ENCODE peak calls at places on chromosomes 6 and 20, in eight cellular contexts. K is stomach, P is HepG2, G is A549, N is ovary, I is tibial nerve, A is transverse colon, L is suprapubic skin. Z is an unnamed sample.

GRCh38 chr6:80185492-80185891 is 79.0 kb downstream of the BCKDHB start:
- DNase-seq in K (no peak), P (no peak), G (no peak), N (no peak), I (no peak), A (no peak), L (no peak), Z (no peak)

GRCh38 chr20:20489623-20490341 is 121.9 kb downstream of the INSM1 start:
- DNase-seq in K (no peak), P (no peak), G (no peak), N (no peak), I (no peak), A (no peak), L (no peak), Z (no peak)

GRCh38 chr6:41298785-41299498 is 12.5 kb upstream of the TREM1 start:
- DNase-seq in K (no peak), P (no peak), G (no peak), N (no peak), I (no peak), A (no peak), L (no peak), Z (no peak)

GRCh38 chr20:36591854-36592641 is 13.5 kb upstream of the RAB5IF start:
- DNase-seq in K (no peak), P (peak; percentile 73), G (no peak), N (no peak), I (no peak), A (no peak), L (no peak), Z (no peak)

GRCh38 chr6:131231886-131232285 is 96.6 kb downstream of the AKAP7 start:
- DNase-seq in K (no peak), P (no peak), G (no peak), N (no peak), I (no peak), A (no peak), L (no peak), Z (no peak)

GRCh38 chr6:63683071-63683603 is 47.5 kb downstream of the PHF3 start:
- DNase-seq in K (no peak), P (no peak), G (no peak), N (no peak), I (no peak), A (no peak), L (no peak), Z (no peak)

GRCh38 chr6:62516287-62517152 is 230.5 kb upstream of the KHDRBS2 start:
- DNase-seq in K (no peak), P (no peak), G (no peak), N (no peak), I (no peak), A (no peak), L (no peak), Z (no peak)

GRCh38 chr6:127343753-127344659 is 597 bp upstream of the ECHDC1 start:
- DNase-seq in K (no peak), P (peak; percentile 25), G (no peak), N (no peak), I (peak; percentile 8), A (no peak), L (no peak), Z (no peak)

GRCh38 chr20:57851025-57851682 is 141.3 kb upstream of the PMEPA1 start:
- DNase-seq in K (no peak), P (no peak), G (no peak), N (no peak), I (no peak), A (no peak), L (peak; percentile 38), Z (no peak)

GRCh38 chr6:149235130-149235561 is 82.4 kb upstream of the TAB2 start:
- DNase-seq in K (no peak), P (peak; percentile 54), G (peak; percentile 16), N (no peak), I (peak; percentile 48), A (peak; percentile 33), L (no peak), Z (no peak)

GRCh38 chr6:14453712-14454466 is 336.3 kb downstream of the CD83 start:
- DNase-seq in K (no peak), P (no peak), G (no peak), N (no peak), I (no peak), A (no peak), L (no peak), Z (no peak)

GRCh38 chr6:151448623-151449022 is 3.3 kb downstream of the RMND1 start:
- DNase-seq in K (no peak), P (no peak), G (no peak), N (no peak), I (no peak), A (no peak), L (no peak), Z (no peak)

GRCh38 chr6:42820509-42821340 is 38.9 kb downstream of the BICRAL start:
- DNase-seq in K (no peak), P (no peak), G (no peak), N (no peak), I (peak; percentile 20), A (no peak), L (no peak), Z (no peak)
- TF ChIP-seq EP300 in K (no peak), P (no peak), G (no peak), N (no peak), I (no peak), A (no peak), L (no peak), Z (no peak)

GRCh38 chr6:107613980-107614379 is 124.1 kb downstream of the SOBP start:
- DNase-seq in K (no peak), P (no peak), G (no peak), N (no peak), I (no peak), A (no peak), L (no peak), Z (no peak)

GRCh38 chr6:107607109-107607508 is 117.2 kb downstream of the SOBP start:
- DNase-seq in K (no peak), P (peak; percentile 22), G (no peak), N (peak; percentile 64), I (no peak), A (no peak), L (no peak), Z (no peak)

GRCh38 chr6:107616776-107617175 is 126.9 kb downstream of the SOBP start:
- DNase-seq in K (no peak), P (no peak), G (no peak), N (no peak), I (no peak), A (no peak), L (no peak), Z (peak; percentile 20)

GRCh38 chr6:107614828-107615227 is 124.9 kb downstream of the SOBP start:
- DNase-seq in K (no peak), P (no peak), G (no peak), N (no peak), I (no peak), A (no peak), L (no peak), Z (no peak)

GRCh38 chr6:107612762-107613415 is 123.0 kb downstream of the SOBP start:
- DNase-seq in K (peak; percentile 34), P (no peak), G (no peak), N (peak; percentile 69), I (no peak), A (no peak), L (no peak), Z (no peak)
- H3K4me1 ChIP-seq in K (peaks cover 5% of the 10 kb centered on the region), P (peaks cover 6% of the 10 kb centered on the region), G (no peaks in the 10 kb centered on the region), N (peaks cover 23% of the 10 kb centered on the region), I (no peaks in the 10 kb centered on the region), A (no peaks in the 10 kb centered on the region), L (no peaks in the 10 kb centered on the region), Z (no peaks in the 10 kb centered on the region)

DNA sequence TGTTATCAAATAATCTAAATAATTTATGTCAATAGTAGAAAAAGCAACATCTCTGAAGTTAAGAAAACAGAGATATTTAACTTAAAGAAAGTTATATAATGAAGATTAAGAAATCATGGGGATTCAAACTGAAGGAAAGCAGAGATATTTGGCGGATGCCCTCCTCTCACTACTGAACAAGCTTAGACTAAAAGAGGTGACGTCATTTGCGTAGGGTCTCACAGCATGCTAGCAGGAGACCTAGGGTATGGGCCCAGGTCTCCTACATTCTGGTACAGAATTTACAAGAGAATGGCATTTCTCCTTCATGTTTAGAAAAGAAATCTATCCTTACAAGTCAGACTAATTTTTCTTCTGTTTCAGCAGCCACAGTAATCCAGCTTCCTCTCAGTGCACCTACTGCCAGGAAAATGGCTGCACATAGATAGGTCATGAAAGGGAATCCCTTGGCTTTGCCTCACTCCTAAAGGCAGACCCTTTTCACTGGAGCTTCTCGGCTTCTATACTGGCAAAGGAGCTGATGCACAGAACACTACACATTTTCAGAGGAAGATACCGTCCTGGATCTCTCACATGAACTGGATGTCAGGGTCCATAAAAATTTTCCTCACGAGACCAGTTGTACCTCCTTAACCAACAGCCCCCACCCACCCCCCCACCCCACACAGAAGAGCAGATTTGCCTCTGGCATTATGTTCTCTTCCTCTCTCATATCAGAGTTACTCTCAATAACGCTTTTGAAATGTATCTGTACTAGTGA is 41.8 kb upstream of the DST start:
- DNase-seq in K (no peak), P (peak; percentile 29), G (no peak), N (no peak), I (no peak), A (no peak), L (no peak), Z (no peak)
- H3K27ac ChIP-seq in K (no peak overlapping the region), P (peak overlapping the region; percentile 75), G (peak overlapping the region; percentile 53), N (no peak overlapping the region), I (peak overlapping the region; percentile 71), A (peak overlapping the region; percentile 49), L (peak overlapping the region; percentile 73), Z (peak overlapping the region; percentile 44)

GRCh38 chr20:53760025-53760441 is 166.4 kb upstream of the ZNF217 start:
- DNase-seq in K (no peak), P (no peak), G (no peak), N (no peak), I (no peak), A (no peak), L (no peak), Z (no peak)

GRCh38 chr20:53768329-53768728 is 174.7 kb upstream of the ZNF217 start:
- DNase-seq in K (no peak), P (no peak), G (no peak), N (no peak), I (no peak), A (no peak), L (no peak), Z (no peak)

GRCh38 chr20:53767206-53767924 is 173.7 kb upstream of the ZNF217 start:
- DNase-seq in K (no peak), P (no peak), G (no peak), N (no peak), I (no peak), A (no peak), L (no peak), Z (no peak)

GRCh38 chr20:53764416-53764800 is 170.8 kb upstream of the ZNF217 start:
- DNase-seq in K (no peak), P (no peak), G (no peak), N (no peak), I (no peak), A (no peak), L (no peak), Z (no peak)

GRCh38 chr20:53763707-53764415 is 170.2 kb upstream of the ZNF217 start:
- DNase-seq in K (peak; percentile 67), P (peak; percentile 100), G (peak; percentile 57), N (no peak), I (no peak), A (peak; percentile 51), L (no peak), Z (no peak)
- TF ChIP-seq EP300 in K (no peak), P (peak; percentile 95), G (peak; percentile 65), N (no peak), I (no peak), A (peak; percentile 10), L (no peak), Z (no peak)

GRCh38 chr6:21198032-21198640 is 395.4 kb upstream of the SOX4 start:
- DNase-seq in K (no peak), P (no peak), G (no peak), N (no peak), I (no peak), A (no peak), L (no peak), Z (no peak)
- H3K4me1 ChIP-seq in K (peaks cover 16% of the 10 kb centered on the region), P (peaks cover 13% of the 10 kb centered on the region), G (no peaks in the 10 kb centered on the region), N (peaks cover 12% of the 10 kb centered on the region), I (no peaks in the 10 kb centered on the region), A (no peaks in the 10 kb centered on the region), L (no peaks in the 10 kb centered on the region), Z (no peaks in the 10 kb centered on the region)

GRCh38 chr20:43349841-43350240 is 107.9 kb upstream of the SRSF6 start:
- DNase-seq in K (no peak), P (no peak), G (no peak), N (no peak), I (no peak), A (no peak), L (no peak), Z (no peak)
- H3K27ac ChIP-seq in K (no peak overlapping the region), P (no peak overlapping the region), G (no peak overlapping the region), N (no peak overlapping the region), I (no peak overlapping the region), A (no peak overlapping the region), L (no peak overlapping the region), Z (no peak overlapping the region)